ENCODE peak calls at places on chromosomes 4 and X, in four cellular contexts. K, G, Z and C are unnamed samples.

GRCh38 chr4:111154924-111155323 is 532.0 kb upstream of the PITX2 start:
- DNase-seq in K (no peak), G (no peak), Z (no peak), C (no peak)

GRCh38 chr4:176422031-176422430 is 102.3 kb downstream of the SPCS3 start:
- DNase-seq in K (no peak), G (no peak), Z (no peak), C (no peak)

GRCh38 chrX:26922278-26922677 is 540.9 kb downstream of the PPP4R3C start:
- DNase-seq in K (no peak), G (no peak), Z (peak; percentile 10), C (no peak)

GRCh38 chr4:85477538-85477937 is 2.6 kb downstream of the ARHGAP24 start:
- DNase-seq in K (no peak), G (no peak), Z (no peak), C (no peak)

GRCh38 chr4:157895205-157895604 is 277.6 kb downstream of the GASK1B start:
- DNase-seq in K (no peak), G (no peak), Z (no peak), C (no peak)

GRCh38 chrX:135892781-135893180 is 463 bp downstream of the CT45A10 start:
- DNase-seq in K (no peak), G (no peak), Z (no peak), C (no peak)

GRCh38 chr4:17236686-17237085 is 275.2 kb downstream of the QDPR start:
- DNase-seq in K (no peak), G (no peak), Z (peak; percentile 31), C (no peak)

GRCh38 chr4:125323547-125324100 is 8.9 kb downstream of the FAT4 start:
- DNase-seq in K (peak; percentile 46), G (no peak), Z (peak; percentile 76), C (no peak)

GRCh38 chrX:126448681-126449080 is 103.9 kb downstream of the DCAF12L1 start:
- DNase-seq in K (no peak), G (no peak), Z (no peak), C (no peak)

GRCh38 chr4:100450449-100450848 is 67.4 kb downstream of the EMCN start:
- DNase-seq in K (no peak), G (no peak), Z (no peak), C (no peak)

GRCh38 chr4:4849524-4850193 is 9.8 kb upstream of the MSX1 start:
- DNase-seq in K (no peak), G (no peak), Z (no peak), C (no peak)

GRCh38 chr4:109699553-109700225 is 3.6 kb downstream of the CASP6 start:
- DNase-seq in K (peak; percentile 46), G (no peak), Z (no peak), C (no peak)

GRCh38 chr4:154465085-154465484 is 26.5 kb downstream of the DCHS2 start:
- DNase-seq in K (peak; percentile 47), G (no peak), Z (no peak), C (no peak)

GRCh38 chrX:13009844-13010243 is 34.6 kb downstream of the FAM9C start:
- DNase-seq in K (no peak), G (no peak), Z (no peak), C (no peak)

GRCh38 chr4:38133711-38134480 is 173.7 kb downstream of the PTTG2 start:
- DNase-seq in K (no peak), G (no peak), Z (no peak), C (no peak)

GRCh38 chrX:68832101-68832416 is 3.2 kb downstream of the EFNB1 start:
- DNase-seq in K (peak; percentile 50), G (no peak), Z (peak; percentile 78), C (no peak)

GRCh38 chr4:129131343-129131742 is 35.4 kb downstream of the C4orf33 start:
- DNase-seq in K (no peak), G (no peak), Z (no peak), C (no peak)

GRCh38 chr4:15541941-15542340 is 72.3 kb downstream of the CC2D2A start:
- DNase-seq in K (no peak), G (no peak), Z (no peak), C (no peak)

GRCh38 chr4:141724646-141725045 is 88.3 kb downstream of the IL15 start:
- DNase-seq in K (no peak), G (no peak), Z (no peak), C (no peak)

GRCh38 chrX:19030805-19031204 is 46.9 kb upstream of the PHKA2 start:
- DNase-seq in K (no peak), G (no peak), Z (no peak), C (no peak)

GRCh38 chrX:130100180-130100579 is 10.1 kb downstream of the ELF4 start:
- DNase-seq in K (peak; percentile 40), G (peak; percentile 59), Z (peak; percentile 95), C (no peak)

GRCh38 chrX:31658360-31658759 is 586.5 kb upstream of the FTHL17 start:
- DNase-seq in K (peak; percentile 5), G (no peak), Z (peak; percentile 52), C (no peak)

GRCh38 chrX:56107320-56107719 is 124.8 kb upstream of the KLF8 start:
- DNase-seq in K (no peak), G (no peak), Z (no peak), C (no peak)

GRCh38 chr4:154743683-154744340 is at the start of gene LRAT:
- DNase-seq in K (no peak), G (no peak), Z (no peak), C (peak; percentile 71)

GRCh38 chr4:27048350-27049100 is 187.9 kb downstream of the STIM2 start:
- DNase-seq in K (peak; percentile 8), G (no peak), Z (peak; percentile 38), C (no peak)

GRCh38 chr4:10622728-10623127 is 61.8 kb downstream of the CLNK start:
- DNase-seq in K (no peak), G (no peak), Z (peak; percentile 20), C (no peak)

GRCh38 chrX:103538728-103539127 is 19.4 kb upstream of the RAB40A start:
- DNase-seq in K (no peak), G (no peak), Z (peak; percentile 60), C (no peak)

GRCh38 chr4:100489316-100489715 is 28.5 kb downstream of the EMCN start:
- DNase-seq in K (no peak), G (no peak), Z (peak; percentile 16), C (no peak)

GRCh38 chrX:39877919-39878318 is 219.8 kb downstream of the BCOR start:
- DNase-seq in K (no peak), G (peak; percentile 31), Z (no peak), C (no peak)

GRCh38 chr4:111937368-111937767 is 207.9 kb upstream of the FAM241A start:
- DNase-seq in K (no peak), G (no peak), Z (peak; percentile 20), C (no peak)

GRCh38 chr4:129550281-129550785 is 454.4 kb downstream of the C4orf33 start:
- DNase-seq in K (no peak), G (no peak), Z (peak; percentile 26), C (no peak)

GRCh38 chrX:18855919-18856644 is 127.8 kb downstream of the PHKA2 start:
- DNase-seq in K (peak; percentile 86), G (no peak), Z (peak; percentile 13), C (no peak)

GRCh38 chr4:32884198-32884597 is 2164.0 kb downstream of the PCDH7 start:
- DNase-seq in K (no peak), G (no peak), Z (peak; percentile 40), C (no peak)

GRCh38 chrX:118437283-118437682 is 58.3 kb upstream of the DOCK11 start:
- DNase-seq in K (no peak), G (no peak), Z (no peak), C (no peak)

GRCh38 chr4:129037093-129037492 is 56.2 kb downstream of the SCLT1 start:
- DNase-seq in K (no peak), G (no peak), Z (no peak), C (no peak)

GRCh38 chr4:186644737-186645261 is 78.9 kb downstream of the FAT1 start:
- DNase-seq in K (no peak), G (no peak), Z (peak; percentile 89), C (no peak)

GRCh38 chr4:182219400-182219799 is 23.8 kb upstream of the TENM3 start:
- DNase-seq in K (no peak), G (no peak), Z (peak; percentile 21), C (no peak)

GRCh38 chr4:54217642-54218486 is 11.2 kb upstream of the PDGFRA start:
- DNase-seq in K (peak; percentile 55), G (peak; percentile 92), Z (peak; percentile 95), C (peak; percentile 75)

GRCh38 chr4:59994118-59994517 is 1206.0 kb upstream of the ADGRL3 start:
- DNase-seq in K (no peak), G (no peak), Z (no peak), C (no peak)
- H3K4me3 ChIP-seq in K (no peak overlapping the region), G (no peak overlapping the region), Z (no peak overlapping the region), C (no peak overlapping the region)

GRCh38 chrX:101676571-101676970 is 16.9 kb upstream of the ARMCX2 start:
- DNase-seq in K (no peak), G (no peak), Z (no peak), C (no peak)

GRCh38 chrX:101682723-101683122 is 23.1 kb upstream of the ARMCX2 start:
- DNase-seq in K (no peak), G (no peak), Z (no peak), C (no peak)

GRCh38 chrX:101677028-101677427 is 17.4 kb upstream of the ARMCX2 start:
- DNase-seq in K (no peak), G (no peak), Z (no peak), C (no peak)
- H3K4me3 ChIP-seq in K (no peak overlapping the region), G (no peak overlapping the region), Z (no peak overlapping the region), C (no peak overlapping the region)

DNA sequence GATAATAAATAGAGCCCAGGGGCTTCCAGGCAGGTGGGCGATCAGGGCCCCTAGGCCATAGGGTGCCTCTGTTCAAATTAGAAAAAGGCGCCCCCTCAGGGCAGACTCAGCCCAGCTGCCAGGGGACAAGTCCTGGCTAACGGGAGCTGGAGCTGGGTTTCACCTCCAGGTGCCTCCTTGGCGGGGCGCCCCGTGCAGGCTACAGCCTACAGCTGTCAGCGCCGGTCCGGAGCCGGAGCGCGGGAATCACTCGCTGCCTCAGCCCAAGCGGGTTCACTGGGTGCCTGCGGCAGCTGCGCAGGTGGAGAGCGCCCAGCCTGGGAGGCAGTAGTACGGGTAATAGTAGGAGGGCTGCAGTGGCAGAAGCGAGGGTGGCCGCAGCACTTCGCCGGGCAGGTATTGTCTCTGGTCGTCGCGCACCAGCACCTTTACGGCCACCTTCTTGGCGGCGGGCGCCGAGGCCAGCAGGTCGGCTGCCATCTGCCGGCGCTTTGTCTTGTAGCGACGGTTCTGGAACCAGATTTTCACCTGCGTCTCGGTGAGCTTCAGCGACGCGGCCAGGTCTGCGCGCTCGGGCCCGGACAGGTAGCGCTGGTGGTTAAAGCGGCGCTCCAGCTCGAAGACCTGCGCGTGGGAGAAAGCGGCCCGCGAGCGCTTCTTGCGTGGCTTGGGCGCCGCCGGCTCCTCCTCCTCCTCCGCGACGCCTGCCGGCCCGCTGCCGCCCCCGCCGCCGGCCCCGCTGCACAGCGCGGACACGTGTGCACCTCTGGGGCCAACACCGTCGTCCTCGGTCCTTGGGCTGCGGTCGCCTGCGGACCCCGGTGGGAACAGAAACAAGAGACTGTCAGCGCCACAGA is 2.4 kb downstream of the NKX3-2 start:
- DNase-seq in K (no peak), G (no peak), Z (no peak), C (peak; percentile 28)
- H3K4me3 ChIP-seq in K (no peak overlapping the region), G (no peak overlapping the region), Z (no peak overlapping the region), C (no peak overlapping the region)

GRCh38 chr4:122798917-122799316 is 27.7 kb upstream of the FGF2 start:
- DNase-seq in K (no peak), G (no peak), Z (no peak), C (no peak)

GRCh38 chr4:122796801-122797404 is 29.7 kb upstream of the FGF2 start:
- DNase-seq in K (no peak), G (no peak), Z (no peak), C (no peak)

GRCh38 chr4:122798101-122798500 is 28.5 kb upstream of the FGF2 start:
- DNase-seq in K (peak; percentile 83), G (peak; percentile 26), Z (peak; percentile 96), C (no peak)

GRCh38 chr4:122793811-122794210 is 32.8 kb upstream of the FGF2 start:
- DNase-seq in K (no peak), G (no peak), Z (no peak), C (no peak)

GRCh38 chr4:122797405-122798094 is 29.1 kb upstream of the FGF2 start:
- DNase-seq in K (no peak), G (no peak), Z (no peak), C (no peak)
- H3K4me3 ChIP-seq in K (no peak overlapping the region), G (no peak overlapping the region), Z (no peak overlapping the region), C (no peak overlapping the region)